ENCODE peak calls at places on chromosomes 12 and 14, in five cellular contexts. E is brain microvascular endothelial cell, I is left ventricle myocardium inferior, G is amniotic epithelial cell, K is coronary artery. M is an unnamed sample.

GRCh38 chr12:22609501-22609900 is 15.5 kb upstream of the ETNK1 start:
- DNase-seq in E (peak), I (no peak), G (no peak), K (no peak), M (no peak)

GRCh38 chr12:124842800-124843510 is 20.7 kb downstream of the SCARB1 start:
- DNase-seq in E (no peak), I (no peak), G (no peak), K (no peak), M (no peak)

GRCh38 chr12:132437252-132438138 is 52.5 kb upstream of the FBRSL1 start:
- DNase-seq in E (no peak), I (no peak), G (no peak), K (no peak), M (no peak)

GRCh38 chr12:132546647-132547046 is 56.7 kb downstream of the FBRSL1 start:
- DNase-seq in E (no peak), I (no peak), G (no peak), K (no peak), M (no peak)

GRCh38 chr12:52004042-52004648 is 2.6 kb upstream of the TAMALIN start:
- DNase-seq in E (peak), I (no peak), G (peak), K (no peak), M (no peak)

GRCh38 chr12:851913-852312 is 97.6 kb downstream of the RAD52 start:
- DNase-seq in E (peak), I (no peak), G (peak), K (no peak), M (peak)

GRCh38 chr14:30291216-30291615 is 267.7 kb upstream of the G2E3 start:
- DNase-seq in E (peak), I (no peak), G (peak), K (no peak), M (peak)

GRCh38 chr12:95918194-95918993 is 24.0 kb downstream of the CCDC38 start:
- DNase-seq in E (peak), I (no peak), G (peak), K (no peak), M (peak)

GRCh38 chr12:32399373-32400113 is at the start of gene FGD4:
- DNase-seq in E (peak), I (peak), G (peak), K (peak), M (peak)

GRCh38 chr14:21940887-21941855 is 267.6 kb upstream of the OR4E1 start:
- DNase-seq in E (no peak), I (no peak), G (peak), K (no peak), M (no peak)

GRCh38 chr14:61462566-61463195 is 141.3 kb downstream of the PRKCH start:
- DNase-seq in E (peak), I (no peak), G (peak), K (peak), M (peak)

GRCh38 chr14:89848165-89848564 is 106.4 kb downstream of the EFCAB11 start:
- DNase-seq in E (peak), I (no peak), G (no peak), K (no peak), M (no peak)

GRCh38 chr14:24952851-24953666 is 96.9 kb downstream of the STXBP6 start:
- DNase-seq in E (no peak), I (no peak), G (no peak), K (no peak), M (no peak)

GRCh38 chr12:92444763-92445162 is 258.0 kb upstream of the PLEKHG7 start:
- DNase-seq in E (no peak), I (no peak), G (no peak), K (no peak), M (no peak)

GRCh38 chr14:65131176-65131765 is 29.0 kb upstream of the MAX start:
- DNase-seq in E (peak), I (no peak), G (peak), K (no peak), M (peak)

GRCh38 chr12:67649165-67650126 is 901 bp downstream of the DYRK2 start:
- DNase-seq in E (no peak), I (peak), G (no peak), K (peak), M (no peak)

GRCh38 chr14:53744846-53745245 is 211.8 kb downstream of the BMP4 start:
- DNase-seq in E (no peak), I (no peak), G (peak), K (no peak), M (no peak)

GRCh38 chr14:28754209-28754985 is 12.2 kb upstream of the FOXG1 start:
- DNase-seq in E (peak), I (no peak), G (peak), K (no peak), M (no peak)

GRCh38 chr12:102216086-102216691 is 18.6 kb upstream of the PMCH start:
- DNase-seq in E (peak), I (no peak), G (peak), K (no peak), M (peak)

GRCh38 chr12:119008691-119009221 is 27.4 kb downstream of the SRRM4 start:
- DNase-seq in E (no peak), I (no peak), G (no peak), K (no peak), M (no peak)

GRCh38 chr12:89461649-89462612 is 62.7 kb downstream of the GALNT4 start:
- DNase-seq in E (no peak), I (no peak), G (peak), K (no peak), M (no peak)

GRCh38 chr14:22177870-22178269 is 411.2 kb downstream of the DAD1 start:
- DNase-seq in E (peak), I (no peak), G (peak), K (no peak), M (no peak)

GRCh38 chr12:6608592-6609311 is 1.6 kb upstream of the CHD4 start:
- DNase-seq in E (no peak), I (peak), G (peak), K (no peak), M (no peak)